ENCODE peak calls at places on chromosomes 7 and 10, in ten cellular contexts. A is NCI-H1092; U is GDM1; F is GM23248; V is mesothelial cell of epicardium; P is fibroblast of the aortic adventitia; C is T-helper 2 cell; X is T-cell; I is stimulated activated CD4-positive, alpha-beta T cell treated with anti-CD3 and anti-CD28 coated beads, Interleukin-2, amount 100 ng/mL, for 4 hours; N is A549. D is an unnamed sample.

GRCh38 chr7:27199820-27200760 is at the start of gene HOXA13:
- DNase-seq in I (no peak), U (peak), X (no peak), A (peak), N (peak), P (no peak), V (no peak), F (peak), C (no peak), D (peak)

GRCh38 chr10:112959207-112959838 is 9.3 kb downstream of the TCF7L2 start:
- DNase-seq in P (peak), U (no peak), N (no peak), X (no peak), V (no peak), A (no peak), I (no peak), F (peak), C (no peak), D (no peak)

GRCh38 chr10:20901110-20901509 is 4.0 kb upstream of the NEBL start:
- DNase-seq in A (no peak), P (no peak), X (no peak), U (no peak), I (no peak), V (no peak), N (no peak), C (no peak), F (no peak), D (no peak)

GRCh38 chr10:71241114-71241898 is 28.9 kb downstream of the UNC5B start:
- DNase-seq in V (no peak), P (peak), N (no peak), I (no peak), A (no peak), F (peak), U (no peak), C (no peak), X (no peak), D (no peak)

GRCh38 chr7:134113655-134114054 is 13.5 kb upstream of the LRGUK start:
- DNase-seq in V (no peak), X (no peak), U (no peak), F (no peak), N (no peak), P (no peak), I (no peak), A (no peak), C (no peak), D (no peak)

GRCh38 chr7:906776-907157 is 30.4 kb downstream of the GET4 start:
- DNase-seq in C (no peak), X (no peak), P (no peak), U (no peak), N (no peak), V (no peak), I (no peak), F (peak), A (no peak), D (no peak)

GRCh38 chr10:106440767-106441166 is 723.7 kb downstream of the SORCS1 start:
- DNase-seq in N (no peak), V (no peak), F (no peak), U (no peak), P (no peak), A (no peak), X (no peak), I (no peak), C (no peak), D (no peak)

GRCh38 chr7:110784749-110785148 is 306.2 kb upstream of the LRRN3 start:
- DNase-seq in X (no peak), A (no peak), I (no peak), C (no peak), P (no peak), U (no peak), N (no peak), F (no peak), V (no peak), D (no peak)

GRCh38 chr7:50418086-50418515 is 32.0 kb downstream of the FIGNL1 start:
- DNase-seq in F (peak), I (peak), N (peak), X (peak), A (peak), C (peak), U (peak), V (no peak), P (peak), D (no peak)

D was measured in coronary artery.